ENCODE peak calls at places on chromosomes 7 and 10, in seven cellular contexts. Q is CD8-positive, alpha-beta T cell; N is lower lobe of right lung; W is prostate gland; I is IMR-90; D is chondrocyte; Y is OCI-LY7. M is an unnamed sample.

GRCh38 chr7:139738101-139738489 is 39.7 kb downstream of the HIPK2 start:
- DNase-seq in D (no peak), Y (no peak), W (no peak), Q (no peak), I (peak; percentile 68), N (no peak), M (no peak)

GRCh38 chr7:34104120-34104519 is 198.8 kb downstream of the BMPER start:
- DNase-seq in D (no peak), W (no peak), Y (no peak), I (peak; percentile 4), N (no peak), Q (no peak), M (no peak)

GRCh38 chr10:32650246-32650655 is 204.3 kb downstream of the CCDC7 start:
- DNase-seq in W (no peak), D (no peak), N (no peak), Q (no peak), I (no peak), Y (no peak), M (no peak)

GRCh38 chr10:48187713-48188541 is 86.6 kb downstream of the FRMPD2 start:
- DNase-seq in I (no peak), D (no peak), W (no peak), N (no peak), Y (no peak), Q (no peak), M (no peak)

GRCh38 chr7:151038951-151039849 is 9.1 kb upstream of the ASIC3 start:
- DNase-seq in N (peak; percentile 71), W (no peak), Q (no peak), I (peak; percentile 91), Y (no peak), D (no peak), M (peak; percentile 54)

GRCh38 chr10:74745449-74745848 is 81.0 kb upstream of the KAT6B start:
- DNase-seq in D (no peak), N (no peak), Q (no peak), Y (no peak), I (no peak), W (no peak), M (no peak)

GRCh38 chr10:118472415-118472814 is 123.0 kb downstream of the PRLHR start:
- DNase-seq in N (no peak), Q (no peak), Y (no peak), I (no peak), D (no peak), W (no peak), M (no peak)

GRCh38 chr10:44832595-44833390 is 78.3 kb upstream of the TMEM72 start:
- DNase-seq in Y (no peak), N (no peak), W (no peak), I (no peak), D (no peak), Q (no peak), M (no peak)

GRCh38 chr10:106436123-106436740 is 728.3 kb downstream of the SORCS1 start:
- DNase-seq in Y (no peak), I (peak; percentile 26), W (no peak), Q (no peak), N (no peak), D (no peak), M (no peak)

GRCh38 chr7:98556288-98556687 is 60.8 kb upstream of the NPTX2 start:
- DNase-seq in N (no peak), Q (no peak), I (no peak), Y (no peak), D (no peak), W (peak; percentile 20), M (no peak)

GRCh38 chr10:58734116-58734515 is 221.4 kb downstream of the BICC1 start:
- DNase-seq in N (no peak), D (no peak), Y (no peak), I (peak; percentile 28), W (no peak), Q (no peak), M (no peak)

GRCh38 chr7:117873056-117873932 is at the start of gene CTTNBP2:
- DNase-seq in Q (no peak), Y (no peak), I (peak; percentile 59), N (peak; percentile 59), D (peak; percentile 92), W (peak; percentile 27), M (peak; percentile 25)
- TF ChIP-seq CTCF in Q (no peak), Y (no peak), I (peak; percentile 11), N (no peak), D (peak; percentile 64), W (no peak), M (no peak)

GRCh38 chr10:128178319-128178937 is 52.2 kb upstream of the MKI67 start:
- DNase-seq in Y (peak; percentile 35), D (no peak), I (peak; percentile 14), Q (peak; percentile 24), W (no peak), N (no peak), M (peak; percentile 49)
- TF ChIP-seq CTCF in Y (peak; percentile 76), D (peak; percentile 51), I (peak; percentile 36), Q (peak; percentile 44), W (no peak), N (peak; percentile 45), M (peak; percentile 41)

DNA sequence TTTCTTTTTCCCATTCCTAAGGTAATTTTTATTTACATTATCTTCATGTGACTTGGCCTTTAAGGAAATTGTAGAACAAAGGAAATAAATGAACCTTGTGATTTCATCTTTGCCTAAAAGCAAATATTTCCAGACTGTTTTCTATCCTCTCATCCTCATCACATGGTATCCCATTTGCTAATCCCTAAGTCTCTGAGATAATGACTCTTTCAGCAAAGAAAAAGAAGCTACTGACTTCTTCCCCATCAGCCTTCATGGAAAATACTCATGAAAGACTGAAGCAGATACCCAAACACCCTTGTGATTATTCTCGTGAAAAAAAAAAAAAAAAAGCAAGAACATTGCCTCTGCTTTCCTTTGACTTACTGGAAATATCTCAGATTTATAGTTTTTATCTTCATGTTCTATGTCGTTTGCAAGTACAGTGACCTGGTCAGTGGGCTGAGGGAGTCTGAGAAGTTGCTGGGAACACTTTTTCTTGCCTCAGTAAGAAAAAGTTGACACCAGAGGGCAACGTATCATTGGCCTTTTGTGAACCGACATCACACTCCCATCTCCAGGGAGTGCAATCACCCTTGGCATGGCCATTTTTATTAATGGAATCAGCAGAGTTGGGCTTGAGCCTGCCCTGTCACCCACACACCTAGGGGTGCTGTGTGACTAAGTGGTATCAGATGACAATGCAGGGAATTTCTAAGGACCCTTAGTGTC is 246.0 kb upstream of the KMT2E start:
- DNase-seq in I (no peak), D (no peak), Y (no peak), W (no peak), N (no peak), Q (no peak), M (no peak)
- TF ChIP-seq CTCF in I (no peak), D (no peak), Y (no peak), W (no peak), N (no peak), Q (no peak), M (no peak)

DNA sequence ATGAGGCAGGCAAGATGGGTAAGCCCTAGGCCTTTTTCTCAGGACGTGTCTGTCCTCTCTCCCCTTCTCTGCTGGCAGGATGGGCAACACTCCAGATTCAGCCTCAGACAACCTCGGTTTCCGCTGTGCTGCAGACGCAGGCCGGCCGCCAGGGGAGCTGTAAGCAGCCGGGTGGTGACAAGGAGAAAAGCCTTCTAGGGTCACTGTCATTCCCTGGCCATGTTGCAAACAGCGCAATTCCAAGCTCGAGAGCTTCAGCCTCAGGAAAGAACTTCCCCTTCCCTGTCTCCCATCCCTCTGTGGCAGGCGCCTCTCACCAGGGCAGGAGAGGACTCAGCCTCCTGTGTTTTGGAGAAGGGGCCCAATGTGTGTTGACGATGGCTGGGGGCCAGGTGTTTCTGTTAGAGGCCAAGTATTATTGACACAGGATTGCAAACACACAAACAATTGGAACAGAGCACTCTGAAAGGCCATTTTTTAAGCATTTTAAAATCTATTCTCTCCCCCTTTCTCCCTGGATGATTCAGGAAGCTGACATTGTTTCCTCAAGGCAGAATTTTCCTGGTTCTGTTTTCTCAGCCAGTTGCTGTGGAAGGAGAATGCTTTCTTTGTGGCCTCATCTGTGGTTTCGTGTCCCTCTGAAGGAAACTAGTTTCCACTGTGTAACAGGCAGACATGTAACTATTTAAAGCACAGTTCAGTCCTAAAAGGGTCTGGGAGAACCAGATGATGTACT is 13.1 kb downstream of the PHKG1 start:
- DNase-seq in I (peak; percentile 71), D (peak; percentile 87), Q (no peak), Y (no peak), N (peak; percentile 65), W (peak; percentile 81), M (no peak)
- TF ChIP-seq CTCF in I (peak; percentile 73), D (peak; percentile 56), Q (no peak), Y (no peak), N (peak; percentile 53), W (peak; percentile 54), M (no peak)